ENCODE peak calls at places on chromosome 2, in nine cellular contexts. H, T, Q, K, B, C, I, D and O are unnamed samples.

GRCh38 chr2:136327162-136327852 is 209.4 kb upstream of the CXCR4 start:
- DNase-seq in C (no peak), Q (peak; percentile 66), K (peak; percentile 9), H (no peak), D (peak; percentile 38), B (no peak), I (no peak), T (no peak), O (peak; percentile 26)

GRCh38 chr2:12556762-12557161 is 160.0 kb upstream of the TRIB2 start:
- DNase-seq in T (no peak), H (no peak), K (peak; percentile 72), Q (peak; percentile 89), B (no peak), I (no peak), D (peak; percentile 90), C (no peak), O (no peak)

GRCh38 chr2:53969285-53970094 is 1.3 kb downstream of the PSME4 start:
- DNase-seq in C (peak; percentile 88), I (no peak), Q (peak; percentile 86), T (no peak), D (peak; percentile 84), B (no peak), H (no peak), K (peak; percentile 86), O (no peak)

GRCh38 chr2:216830346-216830745 is 29.5 kb downstream of the TNP1 start:
- DNase-seq in B (no peak), H (no peak), C (no peak), I (no peak), D (peak; percentile 24), T (no peak), K (no peak), Q (no peak), O (no peak)

GRCh38 chr2:74530239-74531161 is 767 bp downstream of the HTRA2 start:
- DNase-seq in D (peak; percentile 57), T (no peak), H (no peak), B (peak; percentile 84), I (peak; percentile 73), K (peak; percentile 60), C (peak; percentile 97), Q (peak; percentile 55), O (no peak)

GRCh38 chr2:204072443-204073324 is 136.1 kb downstream of the ICOS start:
- DNase-seq in K (peak; percentile 16), I (no peak), B (no peak), C (peak; percentile 48), D (peak; percentile 2), H (no peak), T (peak; percentile 31), Q (peak; percentile 3), O (no peak)

GRCh38 chr2:156445311-156446218 is 9.4 kb downstream of the GPD2 start:
- DNase-seq in Q (peak; percentile 82), C (no peak), H (peak; percentile 57), I (no peak), K (peak; percentile 91), D (peak; percentile 83), B (no peak), T (no peak), O (no peak)

GRCh38 chr2:119409506-119409905 is 22.1 kb upstream of the TMEM37 start:
- DNase-seq in H (no peak), I (no peak), K (no peak), C (no peak), B (no peak), D (no peak), Q (no peak), T (no peak), O (no peak)

GRCh38 chr2:98126061-98126460 is 39.1 kb downstream of the VWA3B start:
- DNase-seq in D (no peak), B (no peak), C (no peak), T (no peak), I (no peak), Q (no peak), K (peak; percentile 12), H (no peak), O (no peak)

GRCh38 chr2:54859997-54860701 is 136.7 kb downstream of the EML6 start:
- DNase-seq in B (no peak), D (peak; percentile 97), K (peak; percentile 84), T (no peak), H (peak; percentile 53), Q (peak; percentile 79), C (no peak), I (no peak), O (peak; percentile 66)

GRCh38 chr2:10269291-10269690 is 33.4 kb upstream of the HPCAL1 start:
- DNase-seq in I (no peak), D (no peak), Q (no peak), B (peak; percentile 61), K (no peak), C (no peak), H (no peak), T (no peak), O (no peak)

GRCh38 chr2:241063587-241063986 is 38.5 kb downstream of the MTERF4 start:
- DNase-seq in D (no peak), B (peak; percentile 70), K (no peak), I (no peak), T (no peak), C (no peak), H (no peak), Q (no peak), O (no peak)

GRCh38 chr2:11236335-11236734 is 81.1 kb downstream of the SLC66A3 start:
- DNase-seq in B (no peak), I (no peak), Q (peak; percentile 32), H (no peak), K (no peak), T (no peak), D (peak; percentile 3), C (peak; percentile 67), O (no peak)

GRCh38 chr2:45264227-45265225 is 255.3 kb upstream of the SIX2 start:
- DNase-seq in C (no peak), K (peak; percentile 64), B (no peak), T (no peak), D (peak; percentile 62), I (no peak), H (no peak), Q (peak; percentile 65), O (no peak)

GRCh38 chr2:196278491-196278911 is 107.1 kb upstream of the STK17B start:
- DNase-seq in K (peak; percentile 88), H (no peak), D (peak; percentile 72), C (no peak), B (peak; percentile 29), Q (peak; percentile 66), T (no peak), I (peak; percentile 50), O (no peak)

GRCh38 chr2:136253288-136254004 is 135.5 kb upstream of the CXCR4 start:
- DNase-seq in T (no peak), K (no peak), I (peak; percentile 85), D (no peak), Q (no peak), H (no peak), B (peak; percentile 84), C (no peak), O (no peak)

GRCh38 chr2:96917008-96917575 is 47.2 kb upstream of the SEMA4C start:
- DNase-seq in K (peak; percentile 38), C (no peak), T (peak; percentile 28), D (no peak), I (no peak), B (peak; percentile 32), Q (no peak), H (no peak), O (no peak)

GRCh38 chr2:171741189-171741588 is 53.9 kb downstream of the DYNC1I2 start:
- DNase-seq in I (no peak), T (no peak), C (no peak), Q (no peak), B (no peak), K (peak; percentile 54), D (peak; percentile 84), H (no peak), O (no peak)

GRCh38 chr2:117972466-117973123 is 41.3 kb downstream of the CCDC93 start:
- DNase-seq in C (no peak), T (no peak), H (no peak), D (no peak), Q (no peak), K (peak; percentile 58), B (no peak), I (no peak), O (no peak)

GRCh38 chr2:18311413-18311812 is 249.0 kb downstream of the RDH14 start:
- DNase-seq in K (peak; percentile 82), D (peak; percentile 85), B (no peak), C (no peak), T (no peak), I (no peak), H (peak; percentile 21), Q (peak; percentile 73), O (peak; percentile 17)

GRCh38 chr2:23549821-23550535 is 165.0 kb downstream of the KLHL29 start:
- DNase-seq in H (no peak), T (no peak), I (no peak), B (peak; percentile 49), D (peak; percentile 13), K (peak; percentile 59), C (no peak), Q (peak; percentile 48), O (no peak)

GRCh38 chr2:237041231-237041630 is 44.5 kb upstream of the COPS8 start:
- DNase-seq in T (no peak), I (no peak), D (no peak), C (peak; percentile 6), B (no peak), K (no peak), H (no peak), Q (no peak), O (no peak)

GRCh38 chr2:204680576-204680975 is 135.3 kb downstream of the PARD3B start:
- DNase-seq in B (no peak), I (no peak), K (no peak), T (no peak), D (no peak), H (no peak), Q (no peak), C (no peak), O (no peak)

GRCh38 chr2:61537590-61538178 is 472 bp downstream of the XPO1 start:
- DNase-seq in H (no peak), B (no peak), Q (no peak), K (peak; percentile 50), C (no peak), I (peak; percentile 66), T (peak; percentile 62), D (no peak), O (no peak)

GRCh38 chr2:501130-501529 is 176.1 kb downstream of the TMEM18 start:
- DNase-seq in H (no peak), T (no peak), D (peak; percentile 2), Q (no peak), B (no peak), K (peak; percentile 1), C (no peak), I (no peak), O (no peak)

GRCh38 chr2:168166902-168167510 is 80.4 kb downstream of the STK39 start:
- DNase-seq in I (no peak), T (no peak), D (peak; percentile 87), C (no peak), K (peak; percentile 73), Q (peak; percentile 28), B (no peak), H (no peak), O (no peak)

GRCh38 chr2:105299290-105299689 is 30.2 kb downstream of the TGFBRAP1 start:
- DNase-seq in T (no peak), Q (no peak), B (no peak), D (no peak), I (no peak), K (no peak), C (no peak), H (no peak), O (no peak)

GRCh38 chr2:694174-694573 is 17.0 kb upstream of the TMEM18 start:
- DNase-seq in K (no peak), H (no peak), D (peak; percentile 4), I (no peak), C (no peak), B (no peak), Q (peak; percentile 53), T (no peak), O (no peak)

GRCh38 chr2:46032161-46032813 is 264.9 kb upstream of the EPAS1 start:
- DNase-seq in D (peak; percentile 75), B (no peak), C (no peak), I (no peak), T (no peak), Q (no peak), K (no peak), H (no peak), O (no peak)

GRCh38 chr2:100818606-100819364 is 1.2 kb upstream of the NPAS2 start:
- DNase-seq in I (peak; percentile 76), C (no peak), H (peak; percentile 33), B (peak; percentile 81), K (peak; percentile 82), D (peak; percentile 62), Q (peak; percentile 89), T (no peak), O (no peak)

GRCh38 chr2:27973592-27973991 is 83.1 kb downstream of the BABAM2 start:
- DNase-seq in B (no peak), Q (no peak), T (no peak), D (peak; percentile 32), K (peak; percentile 44), C (no peak), I (no peak), H (no peak), O (no peak)